ENCODE peak calls at places on chromosome 4, in five cellular contexts. One of them, this sample, is unnamed.

GRCh38 chr4:82893942-82894341 is 3.0 kb upstream of the SEC31A start:
- DNase-seq in fibroblast of pulmonary artery: peak; percentile 52
- DNase-seq in GM12892: no peak
- DNase-seq in right lobe of liver: no peak
- DNase-seq in GM23248: peak; percentile 13
- DNase-seq in this sample: no peak

GRCh38 chr4:533318-534100 is 34.5 kb downstream of the PIGG start:
- DNase-seq in GM12892: no peak
- DNase-seq in fibroblast of pulmonary artery: no peak
- DNase-seq in GM23248: no peak
- DNase-seq in right lobe of liver: no peak
- DNase-seq in this sample: no peak

GRCh38 chr4:108512615-108513505 is 107.5 kb upstream of the RPL34 start:
- DNase-seq in GM12892: no peak
- DNase-seq in GM23248: peak; percentile 37
- DNase-seq in right lobe of liver: no peak
- DNase-seq in fibroblast of pulmonary artery: peak; percentile 35
- DNase-seq in this sample: peak; percentile 43

GRCh38 chr4:36313687-36314086 is 32.3 kb downstream of the DTHD1 start:
- DNase-seq in fibroblast of pulmonary artery: no peak
- DNase-seq in right lobe of liver: no peak
- DNase-seq in GM23248: no peak
- DNase-seq in GM12892: no peak
- DNase-seq in this sample: peak; percentile 15

GRCh38 chr4:1460967-1461868 is 55.0 kb upstream of the NKX1-1 start:
- DNase-seq in GM23248: no peak
- DNase-seq in GM12892: no peak
- DNase-seq in right lobe of liver: peak; percentile 7
- DNase-seq in fibroblast of pulmonary artery: no peak
- DNase-seq in this sample: no peak

GRCh38 chr4:20995591-20995990 is 295.3 kb downstream of the PACRGL start:
- DNase-seq in GM23248: no peak
- DNase-seq in GM12892: no peak
- DNase-seq in fibroblast of pulmonary artery: no peak
- DNase-seq in right lobe of liver: no peak
- DNase-seq in this sample: no peak

GRCh38 chr4:23741586-23742240 is 148.1 kb downstream of the PPARGC1A start:
- DNase-seq in GM23248: no peak
- DNase-seq in fibroblast of pulmonary artery: no peak
- DNase-seq in GM12892: no peak
- DNase-seq in right lobe of liver: no peak
- DNase-seq in this sample: no peak

GRCh38 chr4:43271946-43272345 is 379.4 kb downstream of the GRXCR1 start:
- DNase-seq in right lobe of liver: no peak
- DNase-seq in fibroblast of pulmonary artery: no peak
- DNase-seq in GM23248: no peak
- DNase-seq in GM12892: no peak
- DNase-seq in this sample: no peak

GRCh38 chr4:6820695-6821094 is 38.2 kb downstream of the KIAA0232 start:
- DNase-seq in right lobe of liver: no peak
- DNase-seq in GM23248: no peak
- DNase-seq in fibroblast of pulmonary artery: no peak
- DNase-seq in GM12892: no peak
- DNase-seq in this sample: no peak

GRCh38 chr4:140149851-140150635 is 3.9 kb downstream of the MAML3 start:
- DNase-seq in right lobe of liver: peak; percentile 83
- DNase-seq in GM23248: peak; percentile 80
- DNase-seq in fibroblast of pulmonary artery: peak; percentile 42
- DNase-seq in GM12892: no peak
- DNase-seq in this sample: peak; percentile 61

GRCh38 chr4:143196323-143196722 is 11.6 kb downstream of the USP38 start:
- DNase-seq in fibroblast of pulmonary artery: no peak
- DNase-seq in GM23248: no peak
- DNase-seq in GM12892: no peak
- DNase-seq in right lobe of liver: no peak
- DNase-seq in this sample: no peak

GRCh38 chr4:94595880-94596483 is 144.2 kb downstream of the PDLIM5 start:
- DNase-seq in GM12892: no peak
- DNase-seq in right lobe of liver: no peak
- DNase-seq in GM23248: peak; percentile 74
- DNase-seq in fibroblast of pulmonary artery: peak; percentile 82
- DNase-seq in this sample: peak; percentile 61

GRCh38 chr4:23238848-23239247 is 546.1 kb downstream of the GBA3 start:
- DNase-seq in right lobe of liver: no peak
- DNase-seq in GM23248: no peak
- DNase-seq in GM12892: no peak
- DNase-seq in fibroblast of pulmonary artery: no peak
- DNase-seq in this sample: no peak

GRCh38 chr4:48247878-48248558 is 21.6 kb downstream of the TEC start:
- DNase-seq in GM12892: no peak
- DNase-seq in GM23248: no peak
- DNase-seq in right lobe of liver: no peak
- DNase-seq in fibroblast of pulmonary artery: no peak
- DNase-seq in this sample: no peak

GRCh38 chr4:183556947-183557346 is 52.1 kb downstream of the ING2 start:
- DNase-seq in fibroblast of pulmonary artery: no peak
- DNase-seq in right lobe of liver: no peak
- DNase-seq in GM23248: no peak
- DNase-seq in GM12892: no peak
- DNase-seq in this sample: no peak

GRCh38 chr4:73832651-73833237 is 3.7 kb upstream of the CXCL6 start:
- DNase-seq in GM23248: peak; percentile 57
- DNase-seq in GM12892: no peak
- DNase-seq in fibroblast of pulmonary artery: no peak
- DNase-seq in right lobe of liver: no peak
- DNase-seq in this sample: no peak

GRCh38 chr4:76987153-76987562 is 37.6 kb downstream of the SEPTIN11 start:
- DNase-seq in GM12892: no peak
- DNase-seq in right lobe of liver: no peak
- DNase-seq in GM23248: peak; percentile 96
- DNase-seq in fibroblast of pulmonary artery: peak; percentile 95
- DNase-seq in this sample: no peak

GRCh38 chr4:152970102-152970820 is 34.1 kb downstream of the FHDC1 start:
- DNase-seq in GM12892: no peak
- DNase-seq in GM23248: peak; percentile 53
- DNase-seq in fibroblast of pulmonary artery: no peak
- DNase-seq in right lobe of liver: no peak
- DNase-seq in this sample: peak; percentile 33

GRCh38 chr4:38071801-38072567 is 111.8 kb downstream of the PTTG2 start:
- DNase-seq in right lobe of liver: no peak
- DNase-seq in fibroblast of pulmonary artery: peak; percentile 70
- DNase-seq in GM23248: no peak
- DNase-seq in GM12892: no peak
- DNase-seq in this sample: peak; percentile 13

GRCh38 chr4:100314057-100314456 is 123.8 kb upstream of the DDIT4L start:
- DNase-seq in GM23248: no peak
- DNase-seq in right lobe of liver: no peak
- DNase-seq in GM12892: no peak
- DNase-seq in fibroblast of pulmonary artery: no peak
- DNase-seq in this sample: no peak

GRCh38 chr4:122167369-122167768 is 15.2 kb downstream of the BLTP1 start:
- DNase-seq in right lobe of liver: no peak
- DNase-seq in fibroblast of pulmonary artery: no peak
- DNase-seq in GM23248: no peak
- DNase-seq in GM12892: no peak
- DNase-seq in this sample: no peak

GRCh38 chr4:100631281-100631968 is 113.6 kb upstream of the EMCN start:
- DNase-seq in fibroblast of pulmonary artery: no peak
- DNase-seq in GM12892: no peak
- DNase-seq in GM23248: no peak
- DNase-seq in right lobe of liver: no peak
- DNase-seq in this sample: no peak

GRCh38 chr4:36244257-36245084 is at the start of gene ARAP2:
- DNase-seq in GM12892: peak; percentile 60
- DNase-seq in GM23248: peak; percentile 21
- DNase-seq in right lobe of liver: peak; percentile 80
- DNase-seq in fibroblast of pulmonary artery: peak; percentile 14
- DNase-seq in this sample: no peak

GRCh38 chr4:60657041-60657440 is 543.1 kb upstream of the ADGRL3 start:
- DNase-seq in fibroblast of pulmonary artery: no peak
- DNase-seq in GM23248: no peak
- DNase-seq in right lobe of liver: no peak
- DNase-seq in GM12892: no peak
- DNase-seq in this sample: no peak

GRCh38 chr4:184286346-184286745 is 68.7 kb upstream of the ENPP6 start:
- DNase-seq in fibroblast of pulmonary artery: peak; percentile 84
- DNase-seq in right lobe of liver: no peak
- DNase-seq in GM23248: peak; percentile 24
- DNase-seq in GM12892: no peak
- DNase-seq in this sample: no peak

GRCh38 chr4:73583661-73584060 is 36.6 kb downstream of the RASSF6 start:
- DNase-seq in right lobe of liver: no peak
- DNase-seq in GM12892: no peak
- DNase-seq in fibroblast of pulmonary artery: no peak
- DNase-seq in GM23248: no peak
- DNase-seq in this sample: no peak

GRCh38 chr4:76784237-76784636 is 113.7 kb downstream of the SOWAHB start:
- DNase-seq in fibroblast of pulmonary artery: no peak
- DNase-seq in right lobe of liver: no peak
- DNase-seq in GM12892: no peak
- DNase-seq in GM23248: peak; percentile 23
- DNase-seq in this sample: peak; percentile 9

GRCh38 chr4:152206185-152206584 is 329.7 kb downstream of the FBXW7 start:
- DNase-seq in right lobe of liver: no peak
- DNase-seq in GM12892: no peak
- DNase-seq in GM23248: no peak
- DNase-seq in fibroblast of pulmonary artery: no peak
- DNase-seq in this sample: no peak

GRCh38 chr4:32136081-32136787 is 1416.1 kb downstream of the PCDH7 start:
- DNase-seq in right lobe of liver: no peak
- DNase-seq in GM23248: no peak
- DNase-seq in GM12892: no peak
- DNase-seq in fibroblast of pulmonary artery: no peak
- DNase-seq in this sample: no peak

GRCh38 chr4:82500106-82500738 is 61.6 kb downstream of the TMEM150C start:
- DNase-seq in GM12892: no peak
- DNase-seq in right lobe of liver: no peak
- DNase-seq in fibroblast of pulmonary artery: peak; percentile 25
- DNase-seq in GM23248: peak; percentile 64
- DNase-seq in this sample: peak; percentile 2

GRCh38 chr4:174012135-174012923 is 271.1 kb downstream of the FBXO8 start:
- DNase-seq in GM12892: no peak
- DNase-seq in right lobe of liver: no peak
- DNase-seq in fibroblast of pulmonary artery: no peak
- DNase-seq in GM23248: peak; percentile 40
- DNase-seq in this sample: peak; percentile 87

GRCh38 chr4:74435296-74435695 is 9.6 kb upstream of the AREG start:
- DNase-seq in right lobe of liver: no peak
- DNase-seq in GM23248: no peak
- DNase-seq in fibroblast of pulmonary artery: no peak
- DNase-seq in GM12892: no peak
- DNase-seq in this sample: no peak

GRCh38 chr4:2937146-2937857 is 25.9 kb downstream of the NOP14 start:
- DNase-seq in GM23248: no peak
- DNase-seq in GM12892: no peak
- DNase-seq in right lobe of liver: peak; percentile 85
- DNase-seq in fibroblast of pulmonary artery: no peak
- DNase-seq in this sample: no peak

GRCh38 chr4:119139316-119139715 is 3.7 kb downstream of the MYOZ2 start:
- DNase-seq in GM23248: peak; percentile 42
- DNase-seq in GM12892: no peak
- DNase-seq in fibroblast of pulmonary artery: peak; percentile 18
- DNase-seq in right lobe of liver: no peak
- DNase-seq in this sample: no peak

GRCh38 chr4:33649015-33649414 is 2595.3 kb downstream of the ARAP2 start:
- DNase-seq in fibroblast of pulmonary artery: peak; percentile 73
- DNase-seq in GM12892: no peak
- DNase-seq in GM23248: peak; percentile 71
- DNase-seq in right lobe of liver: no peak
- DNase-seq in this sample: peak; percentile 1

GRCh38 chr4:177557416-177557815 is 115.2 kb upstream of the AGA start:
- DNase-seq in right lobe of liver: no peak
- DNase-seq in fibroblast of pulmonary artery: no peak
- DNase-seq in GM23248: no peak
- DNase-seq in GM12892: no peak
- DNase-seq in this sample: no peak